ENCODE peak calls at places on chromosomes 7 and 10, in six cellular contexts. A is brain microvascular endothelial cell, U is lung, Y is AG04450, C is A673, S is lower lobe of right lung. V is an unnamed sample.

GRCh38 chr7:18221377-18222290 is 194.0 kb upstream of the PRPS1L1 start:
- DNase-seq in Y (no peak), C (no peak), S (no peak), A (no peak), U (no peak), V (no peak)

GRCh38 chr10:20957744-20958143 is 60.6 kb upstream of the NEBL start:
- DNase-seq in U (no peak), S (no peak), C (no peak), Y (no peak), A (no peak), V (no peak)

GRCh38 chr7:16083931-16084330 is 337.4 kb downstream of the CRPPA start:
- DNase-seq in Y (no peak), A (no peak), S (no peak), U (no peak), C (peak; percentile 69), V (no peak)

GRCh38 chr10:86779267-86780017 is 23.0 kb downstream of the BMPR1A start:
- DNase-seq in U (no peak), Y (no peak), A (no peak), S (no peak), C (no peak), V (no peak)

GRCh38 chr10:107701947-107702346 is 537.4 kb upstream of the SORCS1 start:
- DNase-seq in A (no peak), S (no peak), C (no peak), Y (no peak), U (no peak), V (no peak)

GRCh38 chr7:69067397-69067796 is 530.9 kb upstream of the AUTS2 start:
- DNase-seq in C (peak; percentile 20), A (no peak), Y (no peak), U (no peak), S (peak; percentile 57), V (no peak)

GRCh38 chr7:140638311-140638791 is 2.3 kb downstream of the DENND2A start:
- DNase-seq in C (no peak), Y (peak; percentile 56), S (no peak), A (peak; percentile 35), U (no peak), V (no peak)

GRCh38 chr10:78552261-78552811 is 516.4 kb upstream of the ZMIZ1 start:
- DNase-seq in U (no peak), C (no peak), Y (peak; percentile 27), A (peak; percentile 9), S (no peak), V (no peak)

GRCh38 chr10:59465089-59465488 is 102.7 kb upstream of the FAM13C start:
- DNase-seq in S (no peak), C (peak; percentile 62), Y (peak; percentile 26), A (peak; percentile 35), U (no peak), V (no peak)

GRCh38 chr10:128751284-128751683 is 625.1 kb upstream of the MKI67 start:
- DNase-seq in A (no peak), Y (no peak), S (no peak), C (peak; percentile 63), U (peak; percentile 35), V (no peak)

GRCh38 chr7:151987748-151988529 is 31.7 kb downstream of the GALNTL5 start:
- DNase-seq in Y (no peak), C (peak; percentile 65), U (no peak), A (peak; percentile 47), S (no peak), V (no peak)

GRCh38 chr7:139854803-139855497 is 25.9 kb downstream of the TBXAS1 start:
- DNase-seq in S (no peak), A (no peak), Y (no peak), C (no peak), U (no peak), V (no peak)

GRCh38 chr10:132464256-132465192 is 67.5 kb downstream of the PWWP2B start:
- DNase-seq in S (peak; percentile 68), Y (no peak), A (no peak), C (no peak), U (no peak), V (peak; percentile 60)

GRCh38 chr10:71134732-71135211 is 77.6 kb upstream of the UNC5B start:
- DNase-seq in C (no peak), U (no peak), Y (no peak), A (no peak), S (no peak), V (peak; percentile 47)

GRCh38 chr10:124306922-124307371 is 111.8 kb downstream of the OAT start:
- DNase-seq in U (no peak), Y (no peak), A (no peak), C (no peak), S (no peak), V (peak; percentile 53)

GRCh38 chr7:80145780-80146422 is 11.3 kb downstream of the GNAI1 start:
- DNase-seq in C (no peak), S (no peak), Y (peak; percentile 78), A (peak; percentile 97), U (no peak), V (no peak)

GRCh38 chr10:86900955-86901354 is 56.5 kb downstream of the MMRN2 start:
- DNase-seq in C (no peak), U (peak; percentile 62), A (peak; percentile 20), S (peak; percentile 62), Y (no peak), V (peak; percentile 97)

GRCh38 chr7:22944506-22944905 is 69.4 kb downstream of the HYCC1 start:
- DNase-seq in U (no peak), S (no peak), Y (no peak), C (no peak), A (no peak), V (no peak)

GRCh38 chr7:46444266-46444665 is 523.2 kb upstream of the IGFBP3 start:
- DNase-seq in A (no peak), U (no peak), C (no peak), Y (no peak), S (no peak), V (no peak)

GRCh38 chr7:21256310-21256877 is 171.5 kb upstream of the SP4 start:
- DNase-seq in C (peak; percentile 31), Y (no peak), A (peak; percentile 45), S (no peak), U (no peak), V (peak; percentile 17)

GRCh38 chr7:91674470-91674869 is 206.0 kb downstream of the MTERF1 start:
- DNase-seq in A (no peak), U (no peak), Y (no peak), C (no peak), S (no peak), V (no peak)

GRCh38 chr10:83960125-83960524 is 179.2 kb upstream of the GHITM start:
- DNase-seq in C (no peak), S (no peak), A (no peak), Y (no peak), U (no peak), V (no peak)

GRCh38 chr10:86258488-86258887 is 108.1 kb downstream of the GRID1 start:
- DNase-seq in S (no peak), C (peak; percentile 28), U (no peak), A (no peak), Y (no peak), V (no peak)

GRCh38 chr10:101080933-101081546 is 19.3 kb downstream of the KAZALD1 start:
- DNase-seq in S (no peak), C (no peak), U (no peak), A (no peak), Y (no peak), V (no peak)

GRCh38 chr7:72187179-72187578 is 225.0 kb downstream of the CALN1 start:
- DNase-seq in A (no peak), Y (no peak), S (no peak), U (no peak), C (no peak), V (no peak)
- H3K4me3 ChIP-seq in A (no peak overlapping the region), Y (no peak overlapping the region), S (no peak overlapping the region), U (no peak overlapping the region), C (no peak overlapping the region), V (no peak overlapping the region)

DNA sequence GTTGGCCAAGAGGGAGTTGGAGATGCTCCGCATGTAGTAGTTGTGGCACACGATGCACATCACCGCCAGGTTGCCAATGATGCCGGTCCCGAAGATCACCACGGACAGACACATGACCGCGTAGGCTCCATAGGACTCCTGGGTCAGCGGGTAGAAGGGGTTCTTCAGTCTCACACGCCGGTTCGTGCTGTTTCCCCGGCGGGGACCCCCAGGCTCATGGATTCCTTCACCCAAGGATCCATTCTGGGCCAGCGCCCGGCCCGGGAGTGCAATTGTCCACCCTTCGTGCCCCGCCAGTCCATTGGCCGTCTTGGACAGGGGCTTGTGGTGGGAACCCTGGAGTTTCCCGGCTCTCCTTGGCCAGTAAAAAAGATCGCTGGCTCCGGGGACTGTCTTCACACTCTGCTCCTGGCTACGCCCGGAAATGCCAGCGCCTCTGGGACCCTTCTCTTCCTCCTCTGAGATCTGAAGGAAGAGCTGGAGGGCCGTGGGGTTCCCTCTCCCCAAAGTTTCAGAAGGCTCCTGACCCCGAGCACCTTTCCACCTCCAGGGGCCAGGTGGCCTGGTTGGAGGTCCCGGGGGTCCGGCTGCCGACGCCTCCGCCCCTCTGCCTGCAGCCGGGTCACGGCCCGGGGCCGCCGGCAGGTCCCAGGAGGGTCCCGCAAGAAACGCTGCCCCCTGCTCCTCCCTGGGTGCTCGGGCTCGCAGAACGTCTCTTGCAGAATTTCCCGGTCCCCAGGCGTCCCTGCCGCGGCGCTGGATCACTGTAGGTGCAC is 1.3 kb downstream of the GPR37 start:
- DNase-seq in A (no peak), C (no peak), U (no peak), Y (no peak), S (no peak), V (no peak)
- H3K4me3 ChIP-seq in A (peak overlapping the region; percentile 59), C (peak overlapping the region; percentile 55), U (peak overlapping the region; percentile 36), Y (peak overlapping the region; percentile 90), S (peak overlapping the region; percentile 62), V (no peak overlapping the region)

GRCh38 chr10:79904671-79905321 is 44.1 kb downstream of the SFTPD start:
- DNase-seq in Y (no peak), A (peak; percentile 62), S (peak; percentile 84), U (peak; percentile 75), C (peak; percentile 75), V (peak; percentile 73)

GRCh38 chr10:79910344-79910743 is 38.6 kb downstream of the SFTPD start:
- DNase-seq in C (no peak), Y (no peak), S (no peak), U (no peak), A (no peak), V (no peak)

GRCh38 chr10:79910836-79911235 is 38.1 kb downstream of the SFTPD start:
- DNase-seq in S (no peak), U (no peak), Y (no peak), A (no peak), C (no peak), V (no peak)

GRCh38 chr10:79905322-79906314 is 43.3 kb downstream of the SFTPD start:
- DNase-seq in C (peak; percentile 34), U (no peak), A (peak; percentile 24), Y (no peak), S (no peak), V (no peak)
- H3K4me3 ChIP-seq in C (peak overlapping the region; percentile 58), U (peak overlapping the region; percentile 59), A (peak overlapping the region; percentile 75), Y (peak overlapping the region; percentile 63), S (peak overlapping the region; percentile 66), V (no peak overlapping the region)

DNA sequence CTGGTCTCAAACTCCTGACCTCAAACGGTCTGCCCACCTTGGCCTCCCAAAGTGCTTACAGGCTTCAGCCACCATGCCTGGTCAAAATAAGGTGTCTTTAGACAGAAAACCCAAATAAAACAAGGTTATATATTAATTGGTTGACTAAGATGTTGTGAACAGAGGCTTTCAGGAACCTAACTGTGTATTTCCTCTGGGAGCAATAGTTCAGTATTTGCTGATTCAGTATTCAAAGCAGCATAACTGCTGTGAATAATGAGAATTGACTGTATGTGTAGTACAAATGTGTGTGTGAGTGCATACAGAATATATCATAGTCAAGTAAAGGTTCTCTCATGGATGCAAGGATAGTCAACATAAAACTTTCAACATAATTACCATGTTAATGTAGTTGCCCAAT is 162.5 kb downstream of the AKR1D1 start:
- DNase-seq in C (no peak), U (no peak), S (no peak), A (no peak), Y (no peak), V (no peak)
- H3K4me3 ChIP-seq in C (no peak overlapping the region), U (no peak overlapping the region), S (no peak overlapping the region), A (no peak overlapping the region), Y (no peak overlapping the region), V (no peak overlapping the region)